ENCODE peak calls at places on chromosomes 16 and 17, in six cellular contexts. C, D, Z, L, F and T are unnamed samples.

GRCh38 chr16:35724551-35724950 is 2265.1 kb downstream of the TP53TG3F start:
- DNase-seq in C (no peak), D (no peak), Z (no peak), L (no peak), F (no peak), T (no peak)

GRCh38 chr16:3235856-3236669 is 1.1 kb upstream of the ZNF200 start:
- DNase-seq in C (no peak), D (peak), Z (no peak), L (peak), F (peak), T (no peak)

GRCh38 chr16:79381552-79382042 is 218.9 kb downstream of the MAF start:
- DNase-seq in C (no peak), D (no peak), Z (no peak), L (no peak), F (no peak), T (no peak)

GRCh38 chr17:77433385-77434135 is 292.8 kb downstream of the SEC14L1 start:
- DNase-seq in C (no peak), D (no peak), Z (no peak), L (no peak), F (peak), T (peak)

GRCh38 chr17:30827082-30827481 is 2.6 kb upstream of the CRLF3 start:
- DNase-seq in C (no peak), D (no peak), Z (no peak), L (no peak), F (no peak), T (no peak)

GRCh38 chr16:852451-853185 is 52.1 kb upstream of the GNG13 start:
- DNase-seq in C (no peak), D (no peak), Z (no peak), L (no peak), F (no peak), T (no peak)

GRCh38 chr17:51901242-51901641 is 257.3 kb downstream of the CA10 start:
- DNase-seq in C (no peak), D (no peak), Z (no peak), L (no peak), F (no peak), T (no peak)

GRCh38 chr17:71855000-71855399 is 265.8 kb upstream of the SOX9 start:
- DNase-seq in C (no peak), D (no peak), Z (no peak), L (no peak), F (no peak), T (no peak)

GRCh38 chr16:117381-118365 is 20.8 kb downstream of the NPRL3 start:
- DNase-seq in C (no peak), D (peak), Z (peak), L (peak), F (no peak), T (peak)

GRCh38 chr17:31584436-31585279 is 193.2 kb downstream of the RAB11FIP4 start:
- DNase-seq in C (no peak), D (no peak), Z (no peak), L (no peak), F (no peak), T (no peak)

GRCh38 chr16:54928421-54929089 is 2.1 kb upstream of the IRX5 start:
- DNase-seq in C (peak), D (no peak), Z (no peak), L (peak), F (no peak), T (no peak)

GRCh38 chr17:74875155-74875969 is 2.6 kb upstream of the FDXR start:
- DNase-seq in C (no peak), D (no peak), Z (no peak), L (no peak), F (no peak), T (no peak)

GRCh38 chr16:1003551-1004347 is 22.2 kb downstream of the SOX8 start:
- DNase-seq in C (no peak), D (no peak), Z (no peak), L (no peak), F (no peak), T (no peak)

GRCh38 chr17:47660064-47660492 is 10.4 kb downstream of the KPNB1 start:
- DNase-seq in C (no peak), D (no peak), Z (no peak), L (no peak), F (no peak), T (no peak)

GRCh38 chr17:50963139-50963538 is 97.0 kb upstream of the TOB1 start:
- DNase-seq in C (no peak), D (no peak), Z (no peak), L (no peak), F (no peak), T (no peak)

GRCh38 chr16:5354645-5355044 is 257.1 kb upstream of the EEF2KMT start:
- DNase-seq in C (no peak), D (no peak), Z (no peak), L (no peak), F (no peak), T (no peak)

GRCh38 chr16:14559809-14560227 is 70.2 kb downstream of the PARN start:
- DNase-seq in C (no peak), D (peak), Z (no peak), L (no peak), F (no peak), T (no peak)

GRCh38 chr16:27911486-27911885 is 152.0 kb downstream of the GSG1L start:
- DNase-seq in C (no peak), D (no peak), Z (no peak), L (peak), F (no peak), T (no peak)
- TF ChIP-seq POLR2A in C (no peak), D (no peak), Z (no peak), L (no peak), F (no peak), T (no peak)

DNA sequence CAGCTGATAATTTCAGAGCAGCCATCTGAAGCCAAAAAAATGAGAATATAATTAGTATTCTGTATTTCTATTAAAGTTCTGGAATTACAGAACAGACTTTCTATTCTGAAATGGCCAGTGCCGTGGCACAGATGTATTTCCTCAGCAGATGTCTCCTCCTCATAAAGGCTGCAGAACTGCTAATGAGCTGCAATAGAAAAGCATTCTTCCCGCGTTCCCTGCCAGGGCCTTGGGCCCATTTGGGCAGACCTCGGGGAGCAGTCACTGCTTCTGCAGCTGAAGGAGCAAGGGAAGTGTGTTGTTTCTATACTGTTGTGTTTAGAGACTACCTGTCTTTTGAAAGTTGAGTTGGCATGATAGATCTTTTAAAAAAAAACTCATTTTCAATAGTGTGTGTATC is 152.6 kb upstream of the CACNG5 start:
- DNase-seq in C (no peak), D (no peak), Z (no peak), L (no peak), F (peak), T (no peak)
- TF ChIP-seq POLR2AphosphoS5 in C (no peak), D (no peak), Z (no peak), L (no peak), F (no peak), T (no peak)

GRCh38 chr17:49677134-49677932 is 564 bp downstream of the SPOP start:
- DNase-seq in C (peak), D (peak), Z (peak), L (peak), F (peak), T (peak)
- TF ChIP-seq POLR2A in C (no peak), D (peak), Z (peak), L (no peak), F (peak), T (no peak)

GRCh38 chr16:69329369-69330285 is 761 bp downstream of the PDF start:
- DNase-seq in C (no peak), D (peak), Z (no peak), L (peak), F (peak), T (peak)
- TF ChIP-seq POLR2AphosphoS5 in C (no peak), D (peak), Z (peak), L (peak), F (no peak), T (no peak)

DNA sequence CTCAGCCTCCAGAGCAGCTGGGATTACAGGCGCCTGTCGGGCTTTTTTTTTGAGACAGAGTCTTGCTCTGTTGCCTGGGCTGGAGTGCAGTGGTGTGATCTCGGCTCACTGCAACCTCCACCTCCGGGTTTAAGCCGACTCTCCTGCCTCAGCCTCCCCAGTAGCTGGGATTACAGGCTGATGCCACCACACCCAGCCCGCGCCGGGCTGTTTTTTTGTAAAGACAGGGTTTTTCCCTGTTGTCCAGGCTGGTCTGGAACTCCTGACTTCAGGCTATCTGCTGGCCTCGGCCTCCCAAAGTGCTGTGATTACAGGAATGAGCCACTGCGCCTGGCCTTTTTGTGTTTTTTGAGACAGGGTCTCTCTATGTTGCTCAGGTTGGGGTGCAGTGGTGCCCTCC is 27.4 kb upstream of the SPNS3 start:
- DNase-seq in C (no peak), D (no peak), Z (no peak), L (no peak), F (no peak), T (no peak)
- TF ChIP-seq POLR2A in C (no peak), D (no peak), Z (no peak), L (no peak), F (no peak), T (no peak)

GRCh38 chr17:82215972-82216300 is 3.3 kb upstream of the CCDC57 start:
- DNase-seq in C (no peak), D (no peak), Z (no peak), L (no peak), F (no peak), T (no peak)

GRCh38 chr17:82215095-82215971 is 2.7 kb upstream of the CCDC57 start:
- DNase-seq in C (no peak), D (no peak), Z (no peak), L (peak), F (peak), T (no peak)

GRCh38 chr17:82217120-82217529 is 4.5 kb upstream of the CCDC57 start:
- DNase-seq in C (no peak), D (peak), Z (no peak), L (peak), F (peak), T (no peak)

GRCh38 chr17:82217530-82218204 is 5.0 kb upstream of the CCDC57 start:
- DNase-seq in C (no peak), D (peak), Z (no peak), L (peak), F (peak), T (no peak)

GRCh38 chr17:82216301-82217119 is 3.9 kb upstream of the CCDC57 start:
- DNase-seq in C (no peak), D (peak), Z (no peak), L (peak), F (peak), T (no peak)
- TF ChIP-seq POLR2AphosphoS5 in C (no peak), D (no peak), Z (no peak), L (peak), F (peak), T (no peak)

DNA sequence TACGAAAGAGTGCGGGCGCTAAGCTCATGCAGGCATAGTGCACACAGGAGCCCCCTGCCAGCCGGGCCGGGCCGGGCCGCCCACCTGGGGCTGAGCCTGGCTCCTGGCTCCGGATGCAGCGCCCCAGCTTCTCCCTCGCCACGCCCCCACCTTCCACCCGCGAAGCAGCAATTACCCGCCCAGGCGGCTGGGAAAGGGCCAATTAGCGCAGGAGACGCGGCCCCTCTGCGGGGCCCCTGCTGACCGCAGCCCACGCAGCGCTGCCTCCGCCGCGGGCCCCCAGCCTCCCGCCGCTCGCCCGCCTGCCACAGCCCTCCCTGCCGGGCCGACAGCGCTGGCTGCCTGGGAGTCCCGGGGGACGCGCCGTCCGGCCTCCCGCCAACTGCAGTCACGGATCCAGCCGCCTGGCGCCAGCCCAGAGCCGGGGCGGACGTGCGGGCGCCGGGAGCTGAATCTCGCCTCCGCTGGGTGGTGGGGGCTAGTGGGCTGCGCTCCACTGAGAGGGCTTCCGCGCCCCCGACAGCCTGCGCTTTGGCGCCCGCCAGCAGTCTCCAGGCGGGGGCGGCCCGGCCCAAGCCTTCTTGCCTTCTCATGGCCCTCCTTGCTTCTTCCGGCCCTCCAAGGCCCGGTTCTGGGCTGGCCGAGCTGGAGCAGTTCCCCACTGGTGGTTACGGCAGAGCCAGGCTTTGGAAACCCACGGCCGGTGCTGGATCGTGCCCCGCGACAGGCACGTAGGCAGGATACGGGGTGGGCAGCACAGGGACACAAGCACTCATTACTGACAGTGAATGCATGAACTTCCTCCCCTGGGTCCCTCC is 14.9 kb upstream of the CBFB start:
- DNase-seq in C (peak), D (peak), Z (no peak), L (peak), F (peak), T (peak)
- TF ChIP-seq POLR2A in C (no peak), D (no peak), Z (no peak), L (no peak), F (no peak), T (no peak)

GRCh38 chr16:84819644-84820304 is at the start of gene CRISPLD2:
- DNase-seq in C (peak), D (peak), Z (peak), L (peak), F (peak), T (peak)
- TF ChIP-seq POLR2AphosphoS5 in C (peak), D (peak), Z (peak), L (peak), F (peak), T (no peak)

DNA sequence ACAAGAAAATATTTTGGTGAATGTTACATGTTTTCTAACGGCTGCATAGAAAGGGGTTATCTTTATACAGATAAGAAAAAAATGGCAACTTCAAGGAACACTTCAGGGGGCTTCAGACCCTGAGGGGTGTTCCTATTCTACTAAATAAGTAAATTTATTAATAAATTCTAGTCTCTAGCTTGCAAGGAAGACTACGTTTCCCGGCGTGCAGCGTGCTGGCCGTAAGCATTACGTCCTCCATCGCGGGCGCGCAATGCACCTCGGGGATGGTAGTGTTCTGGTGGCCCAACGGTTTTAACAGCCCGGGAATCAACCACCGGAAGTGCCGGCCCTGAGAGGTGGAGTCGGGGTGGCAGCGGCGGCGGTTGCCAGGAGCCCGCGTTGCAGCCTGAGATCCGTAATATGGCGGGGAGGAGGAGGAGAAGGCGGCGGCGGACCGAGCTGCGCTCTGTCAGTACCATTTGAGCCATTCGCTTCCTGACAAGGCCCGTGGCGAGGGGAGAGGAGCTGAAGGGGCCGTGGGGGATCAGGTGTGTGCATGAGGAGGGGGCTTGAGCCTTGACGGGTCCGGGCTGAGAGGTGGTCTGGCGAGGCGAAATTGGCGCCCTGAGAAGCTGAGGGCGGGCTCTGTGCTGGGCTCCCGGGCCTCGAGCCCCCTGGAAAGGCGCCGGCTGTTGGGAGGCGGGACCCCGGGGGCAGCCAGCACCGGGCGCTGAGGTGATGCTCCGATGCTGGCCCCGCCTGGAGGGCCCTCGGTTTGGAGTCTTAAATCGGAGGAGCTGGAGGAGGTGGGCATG is at the start of gene CCP110:
- DNase-seq in C (peak), D (peak), Z (peak), L (peak), F (peak), T (peak)
- TF ChIP-seq POLR2A in C (peak), D (peak), Z (no peak), L (peak), F (peak), T (peak)

GRCh38 chr16:87845807-87846619 is 23.3 kb downstream of the SLC7A5 start:
- DNase-seq in C (no peak), D (no peak), Z (no peak), L (no peak), F (peak), T (no peak)

GRCh38 chr16:87847785-87848675 is 21.3 kb downstream of the SLC7A5 start:
- DNase-seq in C (no peak), D (peak), Z (no peak), L (no peak), F (no peak), T (no peak)

GRCh38 chr16:87847467-87847784 is 21.9 kb downstream of the SLC7A5 start:
- DNase-seq in C (no peak), D (no peak), Z (no peak), L (no peak), F (no peak), T (no peak)

GRCh38 chr16:87845213-87845612 is 24.1 kb downstream of the SLC7A5 start:
- DNase-seq in C (no peak), D (no peak), Z (no peak), L (no peak), F (no peak), T (no peak)

GRCh38 chr16:87846705-87847466 is 22.4 kb downstream of the SLC7A5 start:
- DNase-seq in C (no peak), D (no peak), Z (no peak), L (no peak), F (no peak), T (no peak)
- TF ChIP-seq POLR2AphosphoS5 in C (no peak), D (no peak), Z (no peak), L (no peak), F (no peak), T (no peak)